ENCODE peak calls at places on chromosomes 5 and 9, in six cellular contexts. Z, T, P, Q, R and S are unnamed samples.
A peak's percentile ranks its signal among the peaks of the same experiment; 100 is the strongest.

GRCh38 chr9:129240581-129241211 is 62.6 kb upstream of the IER5L start:
- DNase-seq in Z (peak; percentile 15), T (no peak), P (no peak), Q (peak; percentile 6), R (peak; percentile 2), S (no peak)

GRCh38 chr5:33319841-33320240 is 120.9 kb upstream of the TARS1 start:
- DNase-seq in Z (no peak), T (no peak), P (no peak), Q (no peak), R (no peak), S (no peak)

GRCh38 chr9:123953601-123954011 is 23.7 kb upstream of the DENND1A start:
- DNase-seq in Z (no peak), T (no peak), P (no peak), Q (no peak), R (no peak), S (no peak)

GRCh38 chr5:42547146-42547545 is 123.9 kb downstream of the GHR start:
- DNase-seq in Z (no peak), T (no peak), P (no peak), Q (no peak), R (no peak), S (no peak)

GRCh38 chr9:20326516-20326915 is 295.8 kb downstream of the MLLT3 start:
- DNase-seq in Z (no peak), T (no peak), P (no peak), Q (no peak), R (no peak), S (no peak)

GRCh38 chr9:69134412-69134811 is 39.7 kb upstream of the TJP2 start:
- DNase-seq in Z (no peak), T (no peak), P (no peak), Q (no peak), R (no peak), S (no peak)

GRCh38 chr5:119694284-119694683 is 64.9 kb downstream of the FAM170A start:
- DNase-seq in Z (no peak), T (no peak), P (no peak), Q (no peak), R (no peak), S (no peak)

GRCh38 chr9:18896531-18897179 is 136.4 kb downstream of the SAXO1 start:
- DNase-seq in Z (no peak), T (no peak), P (no peak), Q (no peak), R (no peak), S (no peak)

GRCh38 chr5:13348568-13348967 is 595.9 kb downstream of the DNAH5 start:
- DNase-seq in Z (no peak), T (no peak), P (no peak), Q (no peak), R (no peak), S (no peak)

GRCh38 chr5:180467028-180467427 is 27.2 kb upstream of the CNOT6 start:
- DNase-seq in Z (peak; percentile 89), T (peak; percentile 32), P (no peak), Q (peak; percentile 72), R (peak; percentile 30), S (peak; percentile 89)

DNA sequence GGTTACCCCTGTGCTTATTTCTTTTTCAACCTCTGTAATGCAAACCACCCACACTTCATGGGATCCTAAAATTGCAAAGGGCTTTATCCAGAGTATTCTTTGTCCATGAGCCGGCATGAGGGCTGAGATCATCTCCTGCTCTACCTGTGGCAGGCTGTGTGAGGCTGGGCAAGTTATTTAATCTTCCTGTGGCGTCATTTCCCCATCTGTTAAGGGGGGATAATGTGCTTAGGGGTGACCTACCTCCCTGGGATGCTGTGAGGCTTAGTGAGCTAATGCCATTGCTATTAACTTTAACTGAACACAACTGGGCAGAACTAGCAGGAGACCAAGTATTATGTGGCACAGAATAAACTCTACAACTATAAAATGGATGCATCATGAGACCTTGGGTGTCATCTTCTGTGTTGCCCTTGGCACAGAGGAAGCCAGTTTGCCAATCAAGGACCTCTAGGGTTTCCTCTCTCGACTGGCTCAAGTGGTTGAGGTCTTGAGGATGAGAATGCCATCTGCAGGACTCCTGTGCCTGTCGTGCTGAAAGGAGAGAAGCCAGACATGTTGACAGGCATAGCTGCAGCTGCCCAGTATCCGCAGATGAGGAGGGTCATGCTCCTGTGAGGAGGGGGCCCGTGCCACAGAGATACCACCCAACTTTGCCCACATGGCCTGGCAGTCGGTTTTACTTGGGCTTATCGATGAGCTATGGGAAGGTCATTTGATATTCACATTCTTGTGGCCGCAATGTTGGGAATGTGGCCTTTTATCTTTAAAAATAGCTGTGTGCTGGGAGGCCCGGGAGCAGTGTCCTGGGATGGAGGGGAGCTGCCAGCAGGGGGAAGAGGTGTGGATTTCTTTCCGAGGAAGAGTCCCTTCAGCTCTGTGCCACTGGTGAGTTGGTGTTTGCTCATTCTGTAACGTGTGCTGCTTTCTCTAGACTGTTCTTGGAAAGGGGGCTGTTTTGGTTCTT is 17.2 kb downstream of the FRMPD1 start:
- DNase-seq in Z (no peak), T (no peak), P (no peak), Q (no peak), R (peak; percentile 34), S (no peak)
- H3K27me3 ChIP-seq in Z (peaks cover 30% of the 10 kb centered on the region), T (peaks cover 23% of the 10 kb centered on the region), P (peaks cover 35% of the 10 kb centered on the region), Q (no peaks in the 10 kb centered on the region), R (no peaks in the 10 kb centered on the region), S (peaks cover 8% of the 10 kb centered on the region)

DNA sequence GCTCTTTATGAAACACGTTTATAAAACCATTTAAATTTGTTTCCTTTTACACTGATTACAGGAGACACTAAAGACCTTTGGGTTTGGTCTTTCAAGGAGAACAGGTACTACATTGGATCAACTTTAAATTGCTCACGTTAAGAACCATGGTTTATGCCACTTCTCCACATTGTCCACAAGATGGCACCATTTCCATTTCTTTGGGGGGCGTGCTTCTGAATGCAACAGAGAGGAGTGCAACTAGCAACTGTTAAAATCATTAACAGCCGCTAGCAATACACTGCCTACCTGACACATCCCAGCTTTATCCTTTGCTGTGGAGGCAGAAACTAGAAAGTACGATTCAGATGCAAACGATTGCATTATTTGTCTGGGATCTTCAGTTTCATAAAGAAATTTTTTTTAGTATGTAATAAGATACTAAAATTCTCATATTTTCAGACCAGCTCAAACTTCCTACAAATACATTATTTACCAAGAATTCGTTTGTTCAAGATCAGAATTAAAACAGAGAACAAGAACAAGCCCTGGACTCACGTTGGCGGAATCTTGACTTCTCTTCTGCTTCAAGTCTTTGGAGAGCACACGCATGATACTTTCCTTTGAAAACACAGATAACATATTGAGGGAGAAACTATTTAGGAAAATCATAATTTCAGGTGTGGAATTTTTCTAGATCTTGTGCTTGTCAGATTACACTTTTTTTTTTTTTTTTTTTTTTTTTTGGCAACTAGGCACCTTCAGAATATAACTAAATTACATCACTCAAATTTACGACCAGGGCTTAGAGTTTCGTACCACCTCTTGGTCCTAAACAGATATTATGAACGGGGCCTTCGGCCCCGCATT is 702 bp downstream of the CDC20B start:
- DNase-seq in Z (no peak), T (no peak), P (peak; percentile 85), Q (no peak), R (no peak), S (peak; percentile 45)
- H3K4me3 ChIP-seq in Z (peak overlapping the region; percentile 54), T (peak overlapping the region; percentile 55), P (peak overlapping the region; percentile 49), Q (peak overlapping the region; percentile 60), R (peak overlapping the region; percentile 68), S (peak overlapping the region; percentile 49)

GRCh38 chr5:110075656-110076055 is 385.9 kb downstream of the MAN2A1 start:
- DNase-seq in Z (no peak), T (no peak), P (no peak), Q (no peak), R (no peak), S (no peak)

GRCh38 chr5:110070836-110071235 is 381.1 kb downstream of the MAN2A1 start:
- DNase-seq in Z (no peak), T (no peak), P (no peak), Q (no peak), R (no peak), S (no peak)

GRCh38 chr5:110077147-110077546 is 387.4 kb downstream of the MAN2A1 start:
- DNase-seq in Z (no peak), T (no peak), P (no peak), Q (no peak), R (no peak), S (no peak)

GRCh38 chr5:110073534-110073933 is 383.8 kb downstream of the MAN2A1 start:
- DNase-seq in Z (no peak), T (no peak), P (no peak), Q (no peak), R (no peak), S (no peak)

GRCh38 chr5:110072646-110073045 is 382.9 kb downstream of the MAN2A1 start:
- DNase-seq in Z (no peak), T (no peak), P (no peak), Q (no peak), R (no peak), S (no peak)
- H3K9me3 ChIP-seq in Z (peaks cover 5% of the 10 kb centered on the region), T (peaks cover 7% of the 10 kb centered on the region), P (no peaks in the 10 kb centered on the region), Q (peaks cover 4% of the 10 kb centered on the region), R (peaks cover 6% of the 10 kb centered on the region), S (peaks cover 12% of the 10 kb centered on the region)

GRCh38 chr5:74863726-74864125 is 2.5 kb downstream of the FAM169A start:
- DNase-seq in Z (no peak), T (no peak), P (no peak), Q (no peak), R (no peak), S (no peak)

GRCh38 chr5:74865293-74865798 is 841 bp downstream of the FAM169A start:
- DNase-seq in Z (no peak), T (no peak), P (no peak), Q (no peak), R (no peak), S (no peak)

GRCh38 chr5:74866653-74867162 is 521 bp upstream of the FAM169A start:
- DNase-seq in Z (no peak), T (peak; percentile 16), P (no peak), Q (no peak), R (no peak), S (no peak)

GRCh38 chr5:74864823-74865222 is 1.4 kb downstream of the FAM169A start:
- DNase-seq in Z (no peak), T (no peak), P (no peak), Q (no peak), R (no peak), S (no peak)

GRCh38 chr5:74865799-74866652 is at the start of gene FAM169A:
- DNase-seq in Z (peak; percentile 50), T (peak; percentile 24), P (no peak), Q (peak; percentile 59), R (peak; percentile 23), S (peak; percentile 64)
- H3K27me3 ChIP-seq in Z (peaks cover 44% of the 10 kb centered on the region), T (peaks cover 67% of the 10 kb centered on the region), P (no peaks in the 10 kb centered on the region), Q (no peaks in the 10 kb centered on the region), R (peaks cover 47% of the 10 kb centered on the region), S (no peaks in the 10 kb centered on the region)

GRCh38 chr5:81212211-81212687 is 20.9 kb upstream of the CKMT2 start:
- DNase-seq in Z (no peak), T (no peak), P (no peak), Q (no peak), R (no peak), S (no peak)
- H3K4me3 ChIP-seq in Z (no peak overlapping the region), T (no peak overlapping the region), P (no peak overlapping the region), Q (no peak overlapping the region), R (no peak overlapping the region), S (no peak overlapping the region)